ENCODE peak calls at places on chromosomes 5 and 9, in six cellular contexts. O is SHP77; S is effector memory CD8-positive, alpha-beta T cell; N is memory B cell; T is stimulated activated CD8-positive, alpha-beta memory T cell treated with anti-CD3 and anti-CD28 coated beads, Interleukin-2, amount 100 ng/mL, for 1 hour; B is AG04450. V is an unnamed sample.

GRCh38 chr5:117652001-117652639 is 1077.5 kb upstream of the SEMA6A start:
- DNase-seq in O (no peak), S (no peak), N (no peak), T (no peak), B (no peak), V (peak; percentile 20)

GRCh38 chr9:104986096-104986495 is 58.1 kb upstream of the ABCA1 start:
- DNase-seq in O (no peak), S (no peak), N (no peak), T (no peak), B (no peak), V (no peak)

GRCh38 chr9:120324461-120324860 is 255.5 kb downstream of the CDK5RAP2 start:
- DNase-seq in O (no peak), S (no peak), N (no peak), T (no peak), B (no peak), V (no peak)

GRCh38 chr5:16826379-16827125 is 109.5 kb downstream of the MYO10 start:
- DNase-seq in O (no peak), S (no peak), N (no peak), T (no peak), B (no peak), V (no peak)

GRCh38 chr5:67427745-67428298 is 231.2 kb upstream of the CD180 start:
- DNase-seq in O (no peak), S (no peak), N (no peak), T (no peak), B (no peak), V (peak; percentile 38)

GRCh38 chr9:128882677-128883590 is 1.0 kb downstream of the LRRC8A start:
- DNase-seq in O (no peak), S (no peak), N (no peak), T (no peak), B (no peak), V (peak; percentile 51)

GRCh38 chr9:82513976-82514735 is 525.6 kb downstream of the SPATA31D1 start:
- DNase-seq in O (no peak), S (no peak), N (no peak), T (no peak), B (no peak), V (no peak)

GRCh38 chr5:35773936-35774335 is 82.8 kb upstream of the IL7R start:
- DNase-seq in O (no peak), S (no peak), N (no peak), T (no peak), B (no peak), V (no peak)

GRCh38 chr9:124040186-124040920 is 28.8 kb downstream of the LHX2 start:
- DNase-seq in O (no peak), S (no peak), N (no peak), T (no peak), B (no peak), V (peak; percentile 65)

GRCh38 chr5:80408475-80408875 is 611 bp downstream of the ZFYVE16 start:
- DNase-seq in O (peak; percentile 65), S (no peak), N (no peak), T (no peak), B (no peak), V (peak; percentile 86)

GRCh38 chr5:13403351-13403750 is 541.1 kb downstream of the DNAH5 start:
- DNase-seq in O (no peak), S (no peak), N (no peak), T (no peak), B (no peak), V (no peak)

GRCh38 chr5:146205499-146206202 is 2.2 kb downstream of the RBM27 start:
- DNase-seq in O (no peak), S (no peak), N (no peak), T (no peak), B (no peak), V (no peak)

GRCh38 chr5:134524826-134525686 is at the start of gene JADE2:
- DNase-seq in O (peak; percentile 26), S (peak; percentile 84), N (peak; percentile 88), T (peak; percentile 58), B (no peak), V (peak; percentile 77)

GRCh38 chr5:113089653-113090335 is 113.2 kb downstream of the DCP2 start:
- DNase-seq in O (no peak), S (no peak), N (no peak), T (no peak), B (no peak), V (no peak)

GRCh38 chr5:72654231-72654630 is 147.0 kb upstream of the ZNF366 start:
- DNase-seq in O (no peak), S (no peak), N (no peak), T (no peak), B (no peak), V (peak; percentile 30)

GRCh38 chr9:124285903-124286291 is 28.1 kb downstream of the NEK6 start:
- DNase-seq in O (no peak), S (peak; percentile 27), N (no peak), T (peak; percentile 16), B (peak; percentile 97), V (no peak)

GRCh38 chr5:112630246-112631009 is 107.3 kb upstream of the APC start:
- DNase-seq in O (no peak), S (no peak), N (no peak), T (no peak), B (no peak), V (peak; percentile 24)

GRCh38 chr5:133441166-133441815 is 171.1 kb downstream of the FSTL4 start:
- DNase-seq in O (no peak), S (no peak), N (no peak), T (no peak), B (no peak), V (no peak)

GRCh38 chr9:6355728-6356127 is 27.6 kb downstream of the TPD52L3 start:
- DNase-seq in O (no peak), S (no peak), N (no peak), T (no peak), B (peak; percentile 21), V (no peak)

GRCh38 chr5:10761842-10762165 is 770 bp upstream of the DAP start:
- DNase-seq in O (no peak), S (no peak), N (no peak), T (no peak), B (no peak), V (no peak)

GRCh38 chr9:120138955-120139354 is 441.0 kb downstream of the CDK5RAP2 start:
- DNase-seq in O (no peak), S (no peak), N (no peak), T (no peak), B (no peak), V (no peak)

GRCh38 chr5:85452322-85453025 is 1067.8 kb upstream of the EDIL3 start:
- DNase-seq in O (no peak), S (no peak), N (no peak), T (no peak), B (no peak), V (no peak)

GRCh38 chr9:133656211-133657119 is 20.3 kb downstream of the DBH start:
- DNase-seq in O (no peak), S (no peak), N (no peak), T (no peak), B (no peak), V (peak; percentile 79)

GRCh38 chr5:17257705-17258273 is 40.4 kb downstream of the BASP1 start:
- DNase-seq in O (no peak), S (no peak), N (no peak), T (no peak), B (no peak), V (no peak)

GRCh38 chr5:118778951-118779350 is 209.4 kb downstream of the DTWD2 start:
- DNase-seq in O (no peak), S (no peak), N (no peak), T (no peak), B (no peak), V (no peak)

V was measured in NCI-H69.